ENCODE peak calls at places on chromosomes 1 and 21, in seven cellular contexts. S, H, Y, R, Z, L and M are unnamed samples.
A peak's percentile ranks its signal among the peaks of the same experiment; 100 is the strongest.

GRCh38 chr1:110339040-110339426 is at the start of gene RBM15:
- DNase-seq in S (peak; percentile 98), H (peak; percentile 100), Y (peak; percentile 98), R (peak; percentile 100), Z (peak; percentile 98), L (peak; percentile 98), M (peak; percentile 100)

GRCh38 chr1:48823161-48823560 is 46.5 kb upstream of the BEND5 start:
- DNase-seq in S (peak; percentile 20), H (no peak), Y (no peak), R (no peak), Z (no peak), L (no peak), M (no peak)

GRCh38 chr1:69315416-69315815 is 252.3 kb upstream of the LRRC7 start:
- DNase-seq in S (no peak), H (no peak), Y (no peak), R (no peak), Z (no peak), L (no peak), M (no peak)

GRCh38 chr1:80706526-80706925 is 1094.2 kb upstream of the ADGRL2 start:
- DNase-seq in S (no peak), H (no peak), Y (no peak), R (no peak), Z (no peak), L (no peak), M (no peak)

GRCh38 chr1:148263128-148263905 is 111.2 kb upstream of the NBPF11 start:
- DNase-seq in S (peak; percentile 34), H (peak; percentile 27), Y (peak; percentile 86), R (peak; percentile 55), Z (peak; percentile 42), L (peak; percentile 93), M (peak; percentile 78)

GRCh38 chr1:227944066-227944930 is 3.4 kb downstream of the WNT9A start:
- DNase-seq in S (peak; percentile 72), H (no peak), Y (peak; percentile 59), R (no peak), Z (peak; percentile 36), L (no peak), M (no peak)

GRCh38 chr1:118911571-118911970 is 76.6 kb downstream of the TBX15 start:
- DNase-seq in S (no peak), H (no peak), Y (no peak), R (no peak), Z (no peak), L (no peak), M (no peak)

GRCh38 chr1:31883357-31883942 is 54.7 kb downstream of the PTP4A2 start:
- DNase-seq in S (no peak), H (no peak), Y (no peak), R (no peak), Z (no peak), L (no peak), M (no peak)

GRCh38 chr1:95620076-95620475 is 386.1 kb downstream of the RWDD3 start:
- DNase-seq in S (no peak), H (no peak), Y (no peak), R (no peak), Z (no peak), L (no peak), M (no peak)

GRCh38 chr1:168696125-168696524 is 32.9 kb downstream of the DPT start:
- DNase-seq in S (no peak), H (no peak), Y (no peak), R (no peak), Z (no peak), L (no peak), M (no peak)

GRCh38 chr1:43463461-43463860 is 9.7 kb upstream of the HYI start:
- DNase-seq in S (no peak), H (no peak), Y (no peak), R (peak; percentile 53), Z (no peak), L (no peak), M (no peak)

GRCh38 chr1:14511281-14511680 is 87.2 kb upstream of the KAZN start:
- DNase-seq in S (no peak), H (no peak), Y (no peak), R (no peak), Z (no peak), L (no peak), M (no peak)

GRCh38 chr1:115647507-115647906 is 5.7 kb downstream of the VANGL1 start:
- DNase-seq in S (no peak), H (no peak), Y (no peak), R (no peak), Z (no peak), L (no peak), M (no peak)

GRCh38 chr1:191405417-191405816 is 752.8 kb upstream of the RGS18 start:
- DNase-seq in S (no peak), H (no peak), Y (no peak), R (no peak), Z (no peak), L (no peak), M (no peak)

GRCh38 chr1:119617751-119618691 is 30.0 kb downstream of the ZNF697 start:
- DNase-seq in S (peak; percentile 25), H (no peak), Y (no peak), R (peak; percentile 17), Z (no peak), L (no peak), M (no peak)

GRCh38 chr1:233261206-233261605 is 34.3 kb downstream of the PCNX2 start:
- DNase-seq in S (no peak), H (no peak), Y (no peak), R (no peak), Z (no peak), L (no peak), M (no peak)

GRCh38 chr1:51570063-51570720 is 46.7 kb upstream of the OSBPL9 start:
- DNase-seq in S (no peak), H (no peak), Y (no peak), R (no peak), Z (no peak), L (no peak), M (no peak)

GRCh38 chr1:24714859-24715520 is 30.3 kb upstream of the CLIC4 start:
- DNase-seq in S (no peak), H (no peak), Y (no peak), R (peak; percentile 47), Z (no peak), L (no peak), M (no peak)

DNA sequence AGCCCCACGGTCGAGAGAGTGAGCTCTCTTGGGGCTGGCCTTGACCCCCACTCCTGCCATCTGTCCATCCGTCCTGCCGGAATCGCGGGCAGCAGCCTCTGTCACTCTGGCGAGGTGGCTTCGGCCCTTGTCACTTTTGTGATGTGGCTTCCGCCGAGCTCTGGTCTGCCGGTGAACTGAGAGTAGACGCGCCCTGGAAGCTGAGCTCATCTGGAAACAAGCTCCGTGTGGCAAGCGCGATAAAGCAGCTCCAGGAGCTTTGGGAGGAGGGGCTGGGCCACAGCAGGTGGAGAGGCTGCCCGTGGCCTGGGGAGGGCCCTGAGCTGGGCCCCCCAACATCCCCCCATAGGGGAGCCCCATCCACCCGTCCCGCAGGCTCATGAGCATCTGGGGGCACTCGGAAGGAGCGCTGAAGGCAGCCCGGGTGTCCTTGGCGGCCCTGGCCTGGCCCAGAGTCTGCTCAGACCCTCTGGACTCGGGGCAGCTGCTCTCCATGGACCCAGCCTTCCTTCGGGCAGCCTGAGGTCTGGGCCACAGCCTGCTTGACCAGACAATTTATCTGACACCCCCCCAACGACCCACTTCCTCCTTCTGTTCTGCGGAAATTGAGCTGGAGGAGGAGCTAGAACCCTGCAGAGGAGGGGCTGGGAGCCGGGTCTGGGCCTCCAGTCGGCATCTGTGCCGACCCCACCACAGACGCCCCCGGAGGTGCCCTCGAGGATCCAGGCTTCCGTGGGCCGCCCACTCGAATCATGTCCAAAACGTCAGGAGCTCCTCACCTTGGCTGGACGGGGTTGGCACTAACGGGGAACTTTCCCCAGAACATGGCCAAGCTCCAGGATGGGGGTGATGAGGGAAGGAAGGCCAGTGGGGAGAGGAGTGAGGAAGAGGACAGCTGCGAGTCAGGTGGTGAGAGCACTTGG is 59.1 kb downstream of the SLC19A1 start:
- DNase-seq in S (no peak), H (no peak), Y (peak; percentile 91), R (no peak), Z (no peak), L (no peak), M (no peak)
- H3K4me3 ChIP-seq in S (no peak overlapping the region), H (no peak overlapping the region), Y (peak overlapping the region; percentile 59), R (no peak overlapping the region), Z (no peak overlapping the region), L (no peak overlapping the region), M (no peak overlapping the region)

GRCh38 chr1:1001631-1002300 is 1.9 kb upstream of the HES4 start:
- DNase-seq in S (peak; percentile 88), H (peak; percentile 66), Y (peak; percentile 93), R (peak; percentile 51), Z (peak; percentile 84), L (no peak), M (peak; percentile 71)
- TF ChIP-seq POLR2A in S (no peak), H (no peak), Y (no peak), R (peak; percentile 63), Z (peak; percentile 70), L (no peak), M (peak; percentile 29)

DNA sequence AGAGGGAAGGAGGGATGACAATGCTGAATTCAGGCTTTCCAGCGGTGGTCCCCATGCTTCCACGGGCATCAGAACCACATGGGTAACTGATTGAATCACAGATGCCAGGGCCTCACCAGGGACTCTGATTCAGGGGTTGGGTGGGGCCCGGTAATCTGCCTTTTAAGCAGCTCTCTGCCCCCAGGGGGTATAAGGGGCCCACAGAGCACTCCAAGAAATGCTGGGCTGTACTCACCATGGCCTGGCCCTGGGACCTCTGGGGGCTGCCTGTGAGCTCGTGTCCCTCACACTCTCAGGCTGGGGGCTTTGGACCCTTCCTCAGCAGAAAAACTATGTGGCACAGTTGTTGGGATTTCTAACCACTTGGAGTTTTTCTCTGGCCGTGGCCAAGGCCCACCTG is 70.6 kb downstream of the ARHGEF10L start:
- DNase-seq in S (no peak), H (no peak), Y (no peak), R (no peak), Z (no peak), L (no peak), M (no peak)
- TF ChIP-seq CTCF in S (no peak), H (no peak), Y (no peak), R (no peak), Z (no peak), L (no peak), M (no peak)

GRCh38 chr1:61097326-61097725 is 15.0 kb downstream of the NFIA start:
- DNase-seq in S (no peak), H (no peak), Y (no peak), R (peak; percentile 67), Z (no peak), L (no peak), M (no peak)

GRCh38 chr1:61095127-61095812 is 12.9 kb downstream of the NFIA start:
- DNase-seq in S (no peak), H (no peak), Y (no peak), R (no peak), Z (no peak), L (no peak), M (no peak)

GRCh38 chr1:61092643-61093042 is 10.3 kb downstream of the NFIA start:
- DNase-seq in S (no peak), H (no peak), Y (no peak), R (no peak), Z (no peak), L (no peak), M (no peak)

GRCh38 chr1:61093525-61094137 is 11.3 kb downstream of the NFIA start:
- DNase-seq in S (no peak), H (no peak), Y (no peak), R (no peak), Z (no peak), L (no peak), M (no peak)

DNA sequence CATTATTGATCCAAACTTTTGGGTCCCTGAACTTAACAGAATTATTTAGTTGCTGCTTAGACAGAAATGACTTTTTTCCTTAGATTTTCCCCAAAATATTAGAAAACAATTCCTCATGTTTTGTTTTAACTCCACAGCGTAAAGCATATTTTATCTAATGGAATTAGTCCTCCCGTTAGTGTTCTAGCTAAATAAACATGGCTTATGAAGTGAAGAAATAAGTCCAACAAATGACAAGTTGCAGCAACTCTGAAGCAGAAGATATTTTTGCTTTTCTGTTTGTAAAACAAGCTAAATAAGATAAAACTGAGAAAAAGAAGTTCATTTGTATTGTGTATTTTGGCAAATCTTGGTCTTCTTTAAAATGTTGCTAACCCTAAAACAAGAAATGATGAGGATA is 12.3 kb downstream of the NFIA start:
- DNase-seq in S (no peak), H (no peak), Y (no peak), R (no peak), Z (no peak), L (no peak), M (no peak)
- H3K4me3 ChIP-seq in S (peak overlapping the region; percentile 7), H (no peak overlapping the region), Y (no peak overlapping the region), R (no peak overlapping the region), Z (no peak overlapping the region), L (no peak overlapping the region), M (no peak overlapping the region)